ENCODE peak calls at places on chromosomes 2 and 18, in eight cellular contexts. G, O, F, J, I, Z, R and T are unnamed samples.
A peak's percentile ranks its signal among the peaks of the same experiment; 100 is the strongest.

GRCh38 chr2:217822296-217823252 is 180.2 kb downstream of the TNS1 start:
- DNase-seq in F (peak; percentile 28), Z (no peak), G (no peak), I (no peak), J (peak; percentile 40), R (no peak), O (no peak), T (no peak)

GRCh38 chr2:30325542-30326328 is 94.4 kb downstream of the LBH start:
- DNase-seq in I (no peak), Z (no peak), J (no peak), R (no peak), F (no peak), G (no peak), O (no peak), T (no peak)

GRCh38 chr2:28296904-28297303 is 95.8 kb upstream of the FOSL2 start:
- DNase-seq in R (no peak), Z (no peak), G (no peak), O (no peak), J (no peak), F (peak; percentile 40), I (no peak), T (no peak)

GRCh38 chr2:64405476-64406406 is 48.2 kb upstream of the LGALSL start:
- DNase-seq in I (no peak), Z (no peak), J (no peak), R (no peak), F (peak; percentile 88), G (no peak), O (peak; percentile 91), T (no peak)

GRCh38 chr2:23351388-23352141 is 33.4 kb upstream of the KLHL29 start:
- DNase-seq in J (peak; percentile 90), I (peak; percentile 79), R (peak; percentile 90), G (peak; percentile 85), F (peak; percentile 85), Z (peak; percentile 70), O (peak; percentile 37), T (peak; percentile 87)

GRCh38 chr2:70472256-70472905 is 81.2 kb downstream of the TGFA start:
- DNase-seq in I (no peak), Z (no peak), J (no peak), F (peak; percentile 11), G (peak; percentile 22), O (no peak), R (no peak), T (no peak)

GRCh38 chr18:42274488-42275137 is 319.6 kb downstream of the PIK3C3 start:
- DNase-seq in R (no peak), F (peak; percentile 35), G (no peak), Z (peak; percentile 32), I (no peak), J (peak; percentile 31), O (no peak), T (no peak)

GRCh38 chr18:12031836-12032235 is 50.5 kb downstream of the IMPA2 start:
- DNase-seq in O (peak; percentile 30), G (no peak), J (no peak), I (peak; percentile 69), R (no peak), F (peak; percentile 33), Z (no peak), T (peak; percentile 25)

GRCh38 chr2:52821631-52822030 is 946.0 kb upstream of the CHAC2 start:
- DNase-seq in J (no peak), O (no peak), G (no peak), I (no peak), F (no peak), Z (no peak), R (no peak), T (no peak)

GRCh38 chr2:122389694-122390093 is 634.2 kb downstream of the TSN start:
- DNase-seq in I (no peak), O (no peak), G (no peak), F (no peak), J (no peak), R (no peak), Z (no peak), T (no peak)

GRCh38 chr2:238820909-238821308 is 27.0 kb upstream of the TWIST2 start:
- DNase-seq in O (no peak), I (no peak), R (no peak), G (no peak), F (peak; percentile 17), J (no peak), Z (no peak), T (no peak)

GRCh38 chr2:118614856-118615255 is 232.6 kb downstream of the EN1 start:
- DNase-seq in O (no peak), R (no peak), I (no peak), G (no peak), F (peak; percentile 33), J (no peak), Z (no peak), T (no peak)

GRCh38 chr18:45106331-45106774 is 425.7 kb downstream of the SETBP1 start:
- DNase-seq in F (peak; percentile 23), R (peak; percentile 27), G (no peak), J (no peak), I (no peak), O (no peak), Z (no peak), T (no peak)

DNA sequence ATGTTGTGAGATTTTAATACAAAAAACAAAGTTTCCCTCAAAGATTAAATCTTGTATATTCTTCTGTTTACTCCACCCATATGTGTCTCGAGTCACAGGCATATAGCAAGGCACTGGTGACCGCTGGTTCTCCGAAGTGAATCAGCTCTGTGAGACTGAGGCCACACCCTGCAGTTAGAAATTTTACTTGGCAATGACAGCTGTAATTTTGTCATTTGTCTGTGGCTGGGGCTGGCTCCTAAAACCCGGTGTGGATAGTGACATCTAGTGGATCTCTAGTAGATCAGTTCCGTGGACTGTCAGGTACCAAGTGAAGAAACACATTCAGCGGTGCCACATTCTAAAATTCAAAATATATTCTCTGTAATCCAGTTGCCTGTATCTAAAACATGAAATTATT is 278.0 kb downstream of the NEDD4L start:
- DNase-seq in F (peak; percentile 77), I (no peak), J (no peak), G (no peak), O (peak; percentile 65), Z (peak; percentile 54), R (peak; percentile 80), T (no peak)
- TF ChIP-seq CTCF in F (peak; percentile 63), I (no peak), J (peak; percentile 66), G (peak; percentile 33), O (peak; percentile 65), Z (peak; percentile 47), R (peak; percentile 29), T (peak; percentile 66)

DNA sequence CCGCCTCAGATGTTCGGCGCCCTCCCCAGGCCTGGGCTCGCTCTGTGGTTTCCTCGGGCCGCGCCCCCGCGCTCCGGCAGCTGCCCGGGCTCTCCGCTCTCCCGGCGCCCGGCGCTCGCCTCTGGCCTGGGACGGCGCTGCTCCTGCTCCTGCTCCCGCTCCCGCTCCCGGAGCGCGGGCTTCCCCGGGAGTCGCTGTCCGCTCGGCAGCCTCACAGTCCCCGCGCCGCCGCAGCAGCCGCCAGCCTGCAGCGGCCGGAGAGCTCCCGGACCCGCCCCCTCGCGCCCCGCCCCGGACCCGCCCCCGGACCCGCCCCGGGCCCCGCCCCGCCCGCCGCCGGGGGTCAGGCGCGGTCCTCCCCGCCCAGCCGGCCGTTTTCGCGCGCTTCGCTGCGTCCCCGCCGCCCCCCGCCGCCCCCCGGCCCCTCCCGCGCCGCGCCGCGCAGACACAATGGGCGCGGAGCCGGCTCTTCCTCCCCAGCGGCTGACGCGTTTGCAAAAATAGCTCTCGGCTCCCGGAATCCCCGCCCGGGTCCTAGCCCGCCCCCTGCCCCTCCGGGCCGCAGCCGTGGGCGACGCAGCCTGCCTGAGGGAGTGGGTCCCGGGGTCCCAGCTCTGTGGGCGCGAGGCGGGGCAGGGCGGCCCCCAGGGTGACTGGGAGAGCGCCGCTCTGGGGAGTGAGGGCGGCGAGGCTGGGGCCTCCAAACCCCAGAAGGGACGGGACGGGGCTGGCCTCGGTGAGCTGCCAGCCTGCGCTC is at the start of gene ARL4C:
- DNase-seq in J (peak; percentile 81), G (peak; percentile 82), F (peak; percentile 63), I (no peak), Z (peak; percentile 48), R (peak; percentile 89), O (peak; percentile 41), T (peak; percentile 80)
- TF ChIP-seq CTCF in J (no peak), G (no peak), F (no peak), I (no peak), Z (no peak), R (no peak), O (no peak), T (no peak)

GRCh38 chr2:59277656-59278055 is 1036.5 kb upstream of the FANCL start:
- DNase-seq in O (no peak), J (no peak), Z (no peak), I (no peak), R (no peak), F (peak; percentile 14), G (no peak), T (no peak)

GRCh38 chr2:59276917-59277316 is 1035.8 kb upstream of the FANCL start:
- DNase-seq in Z (no peak), R (no peak), G (no peak), O (no peak), I (no peak), F (no peak), J (no peak), T (no peak)

DNA sequence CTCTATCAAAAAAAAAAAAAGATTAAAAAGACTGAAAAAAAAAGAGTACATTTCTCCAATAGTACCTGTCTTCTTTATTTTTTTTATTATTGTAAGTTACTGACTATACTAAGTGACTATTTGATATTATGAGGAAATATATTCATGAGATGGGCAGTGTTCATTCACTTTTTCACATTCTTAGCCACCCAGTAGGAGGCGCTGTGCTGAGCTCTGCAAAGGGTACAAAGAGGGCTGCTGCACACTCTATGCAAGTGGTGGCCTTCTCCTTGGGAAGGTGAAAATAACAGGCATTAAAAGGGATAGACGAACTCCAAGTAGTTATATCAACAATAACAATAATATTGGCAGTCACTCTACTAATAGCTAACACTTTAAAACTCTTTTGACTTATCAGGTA is 1034.9 kb upstream of the FANCL start:
- DNase-seq in F (no peak), G (peak; percentile 5), I (no peak), O (no peak), R (no peak), J (peak; percentile 39), Z (no peak), T (no peak)
- TF ChIP-seq CTCF in F (no peak), G (peak; percentile 42), I (no peak), O (peak; percentile 7), R (peak; percentile 34), J (peak; percentile 90), Z (peak; percentile 3), T (peak; percentile 67)

GRCh38 chr2:120028795-120029194 is 15.9 kb downstream of the EPB41L5 start:
- DNase-seq in Z (no peak), O (no peak), R (no peak), J (no peak), G (no peak), I (no peak), F (no peak), T (no peak)

GRCh38 chr2:120032297-120032696 is 19.4 kb downstream of the EPB41L5 start:
- DNase-seq in J (no peak), I (no peak), G (no peak), R (no peak), O (no peak), Z (no peak), F (no peak), T (no peak)

GRCh38 chr2:120029672-120030640 is 17.1 kb downstream of the EPB41L5 start:
- DNase-seq in I (no peak), J (no peak), O (no peak), R (no peak), Z (no peak), F (no peak), G (no peak), T (no peak)

DNA sequence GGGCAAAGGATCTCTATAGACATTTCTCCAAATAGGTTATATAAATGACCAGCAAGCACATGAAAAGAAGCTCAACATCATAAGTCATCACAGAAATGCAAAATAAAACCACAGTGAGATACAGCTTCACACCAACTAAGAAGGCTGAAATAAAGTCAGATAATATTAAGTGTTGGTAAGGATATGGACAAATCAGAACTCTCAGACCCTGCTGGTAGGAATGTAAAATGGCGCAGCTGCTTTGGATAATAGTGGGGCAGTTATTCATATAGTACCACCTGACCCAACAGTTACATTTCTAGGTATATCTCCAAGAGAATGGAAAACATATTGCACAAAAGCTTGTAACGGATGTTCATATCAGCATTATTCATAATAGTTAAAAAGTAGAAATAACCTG is 14.0 kb downstream of the EPB41L5 start:
- DNase-seq in Z (no peak), O (no peak), J (no peak), I (no peak), R (no peak), F (no peak), G (no peak), T (no peak)
- TF ChIP-seq CTCF in Z (peak; percentile 8), O (peak; percentile 4), J (peak; percentile 59), I (no peak), R (no peak), F (peak; percentile 33), G (peak; percentile 13), T (peak; percentile 64)